ENCODE peak calls at places on chromosomes 16 and 17, in five cellular contexts. B is ovary, Q is cardiac fibroblast, A is MCF 10A, W is OCI-LY7. T is an unnamed sample.

GRCh38 chr17:41962111-41962510 is 4.5 kb upstream of the CNP start:
- DNase-seq in B (no peak), Q (no peak), A (no peak), W (peak), T (no peak)

GRCh38 chr16:71846443-71846842 is 667 bp downstream of the ATXN1L start:
- DNase-seq in B (no peak), Q (peak), A (peak), W (peak), T (peak)

GRCh38 chr17:31394544-31394943 is 3.1 kb downstream of the RAB11FIP4 start:
- DNase-seq in B (peak), Q (peak), A (peak), W (peak), T (peak)

GRCh38 chr17:20174588-20175265 is 165.6 kb downstream of the SPECC1 start:
- DNase-seq in B (no peak), Q (peak), A (peak), W (no peak), T (no peak)

GRCh38 chr16:66273644-66274334 is 92.7 kb upstream of the CDH5 start:
- DNase-seq in B (no peak), Q (peak), A (peak), W (no peak), T (no peak)

GRCh38 chr16:5020551-5020950 is 13.2 kb downstream of the NAGPA start:
- DNase-seq in B (no peak), Q (no peak), A (no peak), W (no peak), T (no peak)

GRCh38 chr16:6170022-6170421 is 1072.4 kb upstream of the EEF2KMT start:
- DNase-seq in B (no peak), Q (no peak), A (no peak), W (no peak), T (no peak)

GRCh38 chr16:88387177-88387576 is 4.4 kb downstream of the ZNF469 start:
- DNase-seq in B (no peak), Q (no peak), A (no peak), W (no peak), T (no peak)

GRCh38 chr17:15240617-15241016 is 24.5 kb downstream of the PMP22 start:
- DNase-seq in B (no peak), Q (no peak), A (no peak), W (no peak), T (no peak)

GRCh38 chr16:48392407-48392806 is 7.2 kb upstream of the SIAH1 start:
- DNase-seq in B (no peak), Q (no peak), A (no peak), W (no peak), T (no peak)

GRCh38 chr17:71631483-71631882 is 489.3 kb upstream of the SOX9 start:
- DNase-seq in B (no peak), Q (peak), A (no peak), W (no peak), T (no peak)